ENCODE peak calls at places on chromosomes 16 and 17, in nine cellular contexts. One of them, this sample, is unnamed.

GRCh38 chr17:81803728-81804558 is at the start of gene GCGR:
- DNase-seq in endodermal cell: no peak
- DNase-seq in esophagus squamous epithelium: no peak
- DNase-seq in upper lobe of right lung: no peak
- DNase-seq in lower leg skin: no peak
- DNase-seq in AG10803: no peak
- DNase-seq in GM10248: no peak
- DNase-seq in choroid plexus epithelial cell: no peak
- DNase-seq in thoracic aorta: no peak
- DNase-seq in this sample: no peak

GRCh38 chr17:35765086-35765710 is 4.5 kb downstream of the C17orf50 start:
- DNase-seq in endodermal cell: no peak
- DNase-seq in esophagus squamous epithelium: no peak
- DNase-seq in upper lobe of right lung: no peak
- DNase-seq in lower leg skin: no peak
- DNase-seq in AG10803: peak; percentile 16
- DNase-seq in GM10248: no peak
- DNase-seq in choroid plexus epithelial cell: no peak
- DNase-seq in thoracic aorta: no peak
- DNase-seq in this sample: no peak

GRCh38 chr17:48131216-48131824 is 23.8 kb downstream of the SNX11 start:
- DNase-seq in endodermal cell: peak; percentile 93
- DNase-seq in esophagus squamous epithelium: no peak
- DNase-seq in upper lobe of right lung: no peak
- DNase-seq in lower leg skin: peak; percentile 63
- DNase-seq in AG10803: peak; percentile 59
- DNase-seq in GM10248: peak; percentile 76
- DNase-seq in choroid plexus epithelial cell: peak; percentile 80
- DNase-seq in thoracic aorta: peak; percentile 15
- DNase-seq in this sample: peak; percentile 76

GRCh38 chr16:88505405-88506082 is 52.5 kb downstream of the ZFPM1 start:
- DNase-seq in endodermal cell: peak; percentile 79
- DNase-seq in esophagus squamous epithelium: no peak
- DNase-seq in upper lobe of right lung: peak; percentile 80
- DNase-seq in lower leg skin: no peak
- DNase-seq in AG10803: no peak
- DNase-seq in GM10248: no peak
- DNase-seq in choroid plexus epithelial cell: peak; percentile 14
- DNase-seq in thoracic aorta: no peak
- DNase-seq in this sample: peak; percentile 57

GRCh38 chr16:60181542-60181941 is 1447.4 kb upstream of the GOT2 start:
- DNase-seq in endodermal cell: no peak
- DNase-seq in esophagus squamous epithelium: no peak
- DNase-seq in upper lobe of right lung: no peak
- DNase-seq in lower leg skin: no peak
- DNase-seq in AG10803: no peak
- DNase-seq in GM10248: no peak
- DNase-seq in choroid plexus epithelial cell: no peak
- DNase-seq in thoracic aorta: no peak
- DNase-seq in this sample: no peak

GRCh38 chr16:78372302-78372701 is 272.8 kb downstream of the WWOX start:
- DNase-seq in endodermal cell: no peak
- DNase-seq in esophagus squamous epithelium: no peak
- DNase-seq in upper lobe of right lung: no peak
- DNase-seq in lower leg skin: no peak
- DNase-seq in AG10803: no peak
- DNase-seq in GM10248: no peak
- DNase-seq in choroid plexus epithelial cell: no peak
- DNase-seq in thoracic aorta: no peak
- DNase-seq in this sample: no peak

GRCh38 chr16:28951410-28951943 is 740 bp downstream of the NFATC2IP start:
- DNase-seq in endodermal cell: no peak
- DNase-seq in esophagus squamous epithelium: no peak
- DNase-seq in upper lobe of right lung: no peak
- DNase-seq in lower leg skin: peak; percentile 35
- DNase-seq in AG10803: no peak
- DNase-seq in GM10248: no peak
- DNase-seq in choroid plexus epithelial cell: no peak
- DNase-seq in thoracic aorta: no peak
- DNase-seq in this sample: no peak

GRCh38 chr17:81833921-81834830 is 674 bp downstream of the PPP1R27 start:
- DNase-seq in endodermal cell: no peak
- DNase-seq in esophagus squamous epithelium: no peak
- DNase-seq in upper lobe of right lung: no peak
- DNase-seq in lower leg skin: no peak
- DNase-seq in AG10803: no peak
- DNase-seq in GM10248: no peak
- DNase-seq in choroid plexus epithelial cell: no peak
- DNase-seq in thoracic aorta: no peak
- DNase-seq in this sample: no peak

GRCh38 chr17:73833779-73834613 is 189.8 kb upstream of the SDK2 start:
- DNase-seq in endodermal cell: peak; percentile 76
- DNase-seq in esophagus squamous epithelium: no peak
- DNase-seq in upper lobe of right lung: no peak
- DNase-seq in lower leg skin: no peak
- DNase-seq in AG10803: no peak
- DNase-seq in GM10248: no peak
- DNase-seq in choroid plexus epithelial cell: no peak
- DNase-seq in thoracic aorta: no peak
- DNase-seq in this sample: no peak

GRCh38 chr17:75105269-75106080 is 4.3 kb upstream of the ARMC7 start:
- DNase-seq in endodermal cell: peak; percentile 98
- DNase-seq in esophagus squamous epithelium: no peak
- DNase-seq in upper lobe of right lung: peak; percentile 83
- DNase-seq in lower leg skin: no peak
- DNase-seq in AG10803: peak; percentile 30
- DNase-seq in GM10248: peak; percentile 70
- DNase-seq in choroid plexus epithelial cell: peak; percentile 95
- DNase-seq in thoracic aorta: no peak
- DNase-seq in this sample: peak; percentile 76

GRCh38 chr17:7858487-7858832 is 657 bp downstream of the CYB5D1 start:
- DNase-seq in endodermal cell: peak; percentile 91
- DNase-seq in esophagus squamous epithelium: no peak
- DNase-seq in upper lobe of right lung: peak; percentile 72
- DNase-seq in lower leg skin: no peak
- DNase-seq in AG10803: peak; percentile 58
- DNase-seq in GM10248: peak; percentile 39
- DNase-seq in choroid plexus epithelial cell: peak; percentile 50
- DNase-seq in thoracic aorta: no peak
- DNase-seq in this sample: no peak

GRCh38 chr17:68460715-68461114 is 3.4 kb upstream of the WIPI1 start:
- DNase-seq in endodermal cell: no peak
- DNase-seq in esophagus squamous epithelium: no peak
- DNase-seq in upper lobe of right lung: no peak
- DNase-seq in lower leg skin: no peak
- DNase-seq in AG10803: no peak
- DNase-seq in GM10248: no peak
- DNase-seq in choroid plexus epithelial cell: no peak
- DNase-seq in thoracic aorta: no peak
- DNase-seq in this sample: no peak

GRCh38 chr16:12901204-12901596 is 198 bp upstream of the SHISA9 start:
- DNase-seq in endodermal cell: peak; percentile 93
- DNase-seq in esophagus squamous epithelium: no peak
- DNase-seq in upper lobe of right lung: no peak
- DNase-seq in lower leg skin: no peak
- DNase-seq in AG10803: no peak
- DNase-seq in GM10248: no peak
- DNase-seq in choroid plexus epithelial cell: peak; percentile 1
- DNase-seq in thoracic aorta: no peak
- DNase-seq in this sample: peak; percentile 20

GRCh38 chr17:68910789-68911431 is 44.3 kb downstream of the ABCA8 start:
- DNase-seq in endodermal cell: no peak
- DNase-seq in esophagus squamous epithelium: no peak
- DNase-seq in upper lobe of right lung: no peak
- DNase-seq in lower leg skin: no peak
- DNase-seq in AG10803: no peak
- DNase-seq in GM10248: no peak
- DNase-seq in choroid plexus epithelial cell: peak; percentile 15
- DNase-seq in thoracic aorta: no peak
- DNase-seq in this sample: no peak

GRCh38 chr17:78434455-78435329 is 56.2 kb downstream of the PGS1 start:
- DNase-seq in endodermal cell: no peak
- DNase-seq in esophagus squamous epithelium: no peak
- DNase-seq in upper lobe of right lung: no peak
- DNase-seq in lower leg skin: no peak
- DNase-seq in AG10803: no peak
- DNase-seq in GM10248: no peak
- DNase-seq in choroid plexus epithelial cell: no peak
- DNase-seq in thoracic aorta: no peak
- DNase-seq in this sample: no peak

DNA sequence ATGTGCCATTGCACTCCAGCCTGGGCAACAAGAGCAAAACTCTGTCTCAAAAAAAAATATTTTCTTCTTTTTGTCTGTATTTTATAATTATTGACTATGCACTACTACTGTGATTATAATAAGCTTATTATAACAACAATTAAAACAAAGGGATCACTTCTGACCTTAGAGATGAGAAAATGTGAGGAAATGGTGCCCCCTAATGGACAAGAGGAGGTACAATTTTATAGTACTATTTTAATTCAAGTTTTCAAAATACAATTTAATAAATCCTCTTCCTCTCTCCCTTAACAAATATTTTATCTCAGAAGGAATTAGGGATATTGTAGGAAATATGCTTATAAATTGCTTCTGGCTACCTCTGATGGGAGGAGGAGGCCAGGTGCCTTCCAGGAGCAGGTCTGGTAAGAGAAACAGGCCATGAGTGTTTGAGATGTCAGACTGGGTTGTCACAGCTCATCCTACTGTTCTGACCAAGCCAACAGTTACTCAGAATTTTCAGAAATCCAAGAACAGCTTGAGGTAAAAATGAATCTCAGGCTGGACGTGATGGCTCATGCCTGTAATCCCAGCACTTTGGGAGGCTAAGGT is 14.0 kb downstream of the VPS53 start:
- DNase-seq in endodermal cell: no peak
- DNase-seq in esophagus squamous epithelium: no peak
- DNase-seq in upper lobe of right lung: no peak
- DNase-seq in lower leg skin: no peak
- DNase-seq in AG10803: peak; percentile 40
- DNase-seq in GM10248: peak; percentile 74
- DNase-seq in choroid plexus epithelial cell: peak; percentile 57
- DNase-seq in thoracic aorta: no peak
- DNase-seq in this sample: peak; percentile 78
- TF ChIP-seq CTCF in endodermal cell: peak; percentile 91
- TF ChIP-seq CTCF in esophagus squamous epithelium: peak; percentile 77
- TF ChIP-seq CTCF in upper lobe of right lung: peak; percentile 71
- TF ChIP-seq CTCF in lower leg skin: no peak
- TF ChIP-seq CTCF in AG10803: peak; percentile 63
- TF ChIP-seq CTCF in GM10248: peak; percentile 50
- TF ChIP-seq CTCF in choroid plexus epithelial cell: peak; percentile 56
- TF ChIP-seq CTCF in thoracic aorta: peak; percentile 74
- TF ChIP-seq CTCF in this sample: peak; percentile 32

DNA sequence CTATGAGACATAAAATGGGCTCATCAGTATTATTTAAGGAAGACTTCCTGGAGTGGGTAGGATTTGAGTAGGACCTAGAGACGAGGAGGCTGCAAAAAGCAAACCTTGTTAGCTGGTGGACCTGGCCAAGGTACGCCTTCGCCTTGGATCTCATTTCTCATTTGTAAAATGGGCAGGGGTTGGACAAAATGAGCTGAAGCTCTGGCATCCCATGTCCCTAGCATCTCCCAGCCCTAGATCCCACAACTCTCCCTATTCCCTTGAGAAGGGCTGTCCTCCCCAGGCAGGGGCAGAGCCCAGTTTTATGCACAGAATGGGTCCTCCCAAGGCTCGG is 306 bp upstream of the SPATA20 start:
- DNase-seq in endodermal cell: no peak
- DNase-seq in esophagus squamous epithelium: no peak
- DNase-seq in upper lobe of right lung: no peak
- DNase-seq in lower leg skin: no peak
- DNase-seq in AG10803: no peak
- DNase-seq in GM10248: no peak
- DNase-seq in choroid plexus epithelial cell: no peak
- DNase-seq in thoracic aorta: no peak
- DNase-seq in this sample: no peak
- TF ChIP-seq CTCF in endodermal cell: no peak
- TF ChIP-seq CTCF in esophagus squamous epithelium: no peak
- TF ChIP-seq CTCF in upper lobe of right lung: no peak
- TF ChIP-seq CTCF in lower leg skin: no peak
- TF ChIP-seq CTCF in AG10803: no peak
- TF ChIP-seq CTCF in GM10248: no peak
- TF ChIP-seq CTCF in choroid plexus epithelial cell: no peak
- TF ChIP-seq CTCF in thoracic aorta: no peak
- TF ChIP-seq CTCF in this sample: no peak

DNA sequence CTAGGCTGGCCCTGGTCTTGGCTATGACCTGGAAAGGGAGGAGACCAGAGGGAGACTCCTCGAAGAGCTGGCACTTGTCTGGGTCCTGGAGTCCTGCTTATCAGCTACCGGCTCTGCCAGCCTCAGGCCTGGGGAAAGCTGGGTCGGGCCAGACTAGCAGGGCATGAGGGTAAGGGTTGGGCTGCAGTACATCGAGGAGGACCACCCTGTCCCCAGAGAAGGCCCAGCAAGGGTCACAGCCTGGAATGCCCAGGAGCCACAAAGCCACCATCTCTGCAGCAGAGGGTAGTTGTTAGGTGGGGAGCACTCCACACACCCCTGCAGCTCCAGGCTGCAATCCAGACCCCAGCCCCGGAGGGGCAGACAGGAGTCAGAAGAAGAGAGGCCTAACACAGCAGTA is 54.0 kb downstream of the SLC6A2 start:
- DNase-seq in endodermal cell: peak; percentile 35
- DNase-seq in esophagus squamous epithelium: no peak
- DNase-seq in upper lobe of right lung: no peak
- DNase-seq in lower leg skin: no peak
- DNase-seq in AG10803: no peak
- DNase-seq in GM10248: no peak
- DNase-seq in choroid plexus epithelial cell: no peak
- DNase-seq in thoracic aorta: no peak
- DNase-seq in this sample: no peak
- TF ChIP-seq CTCF in endodermal cell: no peak
- TF ChIP-seq CTCF in esophagus squamous epithelium: no peak
- TF ChIP-seq CTCF in upper lobe of right lung: no peak
- TF ChIP-seq CTCF in lower leg skin: no peak
- TF ChIP-seq CTCF in AG10803: no peak
- TF ChIP-seq CTCF in GM10248: no peak
- TF ChIP-seq CTCF in choroid plexus epithelial cell: no peak
- TF ChIP-seq CTCF in thoracic aorta: no peak
- TF ChIP-seq CTCF in this sample: no peak

DNA sequence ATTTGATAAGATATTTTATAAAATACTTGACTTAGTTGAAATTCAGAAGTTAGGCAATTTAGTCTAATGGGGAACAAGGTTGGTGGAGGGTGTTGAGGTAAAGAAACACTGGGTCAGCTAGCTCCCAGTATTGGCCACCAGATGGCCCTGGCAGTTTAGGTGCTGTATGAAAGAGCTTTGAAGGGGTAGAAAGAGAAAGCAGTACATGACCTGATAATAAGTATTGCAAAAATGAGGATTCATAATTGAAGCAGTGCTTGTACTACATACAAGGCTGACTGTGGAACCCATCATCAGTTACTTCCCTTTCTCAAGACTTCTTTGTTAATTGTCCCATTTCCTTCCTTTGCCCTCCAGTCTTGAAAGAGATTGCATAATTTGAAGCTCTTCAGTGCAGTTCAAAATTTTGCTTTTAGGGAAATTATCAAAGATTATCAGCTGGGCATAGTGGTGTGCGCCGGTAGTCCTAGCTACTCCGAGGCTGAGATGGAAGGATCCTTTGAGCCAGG is 29.4 kb downstream of the TANC2 start:
- DNase-seq in endodermal cell: peak; percentile 79
- DNase-seq in esophagus squamous epithelium: no peak
- DNase-seq in upper lobe of right lung: no peak
- DNase-seq in lower leg skin: no peak
- DNase-seq in AG10803: peak; percentile 33
- DNase-seq in GM10248: peak; percentile 20
- DNase-seq in choroid plexus epithelial cell: peak; percentile 77
- DNase-seq in thoracic aorta: no peak
- DNase-seq in this sample: peak; percentile 33
- TF ChIP-seq CTCF in endodermal cell: peak; percentile 87
- TF ChIP-seq CTCF in esophagus squamous epithelium: no peak
- TF ChIP-seq CTCF in upper lobe of right lung: peak; percentile 41
- TF ChIP-seq CTCF in lower leg skin: no peak
- TF ChIP-seq CTCF in AG10803: peak; percentile 49
- TF ChIP-seq CTCF in GM10248: peak; percentile 45
- TF ChIP-seq CTCF in choroid plexus epithelial cell: peak; percentile 87
- TF ChIP-seq CTCF in thoracic aorta: peak; percentile 15
- TF ChIP-seq CTCF in this sample: peak; percentile 46

This sample was measured in GM13976.